ENCODE peak calls at places on chromosomes 5 and 9, in six cellular contexts. M is HCT116, N is H1, J is HepG2, S is GM12878, R is K562. Y is an unnamed sample.

GRCh38 chr5:140565024-140565779 is 574 bp downstream of the SLC35A4 start:
- DNase-seq in M (no peak), N (no peak), J (no peak), S (no peak), R (no peak), Y (no peak)

GRCh38 chr9:77455312-77455927 is 192.7 kb downstream of the GNA14 start:
- DNase-seq in M (peak), N (no peak), J (peak), S (no peak), R (no peak), Y (no peak)

GRCh38 chr5:14039063-14039462 is 94.6 kb upstream of the DNAH5 start:
- DNase-seq in M (peak), N (no peak), J (peak), S (no peak), R (no peak), Y (no peak)

GRCh38 chr5:36407396-36407795 is 105.7 kb upstream of the RANBP3L start:
- DNase-seq in M (no peak), N (no peak), J (no peak), S (no peak), R (no peak), Y (no peak)

GRCh38 chr5:127650649-127651048 is 1.8 kb downstream of the CTXN3 start:
- DNase-seq in M (no peak), N (no peak), J (no peak), S (no peak), R (no peak), Y (no peak)

GRCh38 chr9:77521091-77521490 is 127.0 kb downstream of the GNA14 start:
- DNase-seq in M (no peak), N (no peak), J (no peak), S (no peak), R (no peak), Y (no peak)

GRCh38 chr9:80649001-80649420 is 1040.3 kb downstream of the TLE1 start:
- DNase-seq in M (no peak), N (no peak), J (no peak), S (no peak), R (no peak), Y (no peak)

GRCh38 chr5:14850419-14851066 is 21.0 kb downstream of the ANKH start:
- DNase-seq in M (no peak), N (no peak), J (no peak), S (no peak), R (no peak), Y (no peak)

GRCh38 chr5:14108170-14108996 is 34.8 kb upstream of the TRIO start:
- DNase-seq in M (peak), N (peak), J (peak), S (peak), R (peak), Y (peak)

GRCh38 chr9:20753761-20754160 is 69.7 kb downstream of the FOCAD start:
- DNase-seq in M (no peak), N (no peak), J (no peak), S (no peak), R (no peak), Y (no peak)

GRCh38 chr5:179377421-179378115 is 32.3 kb upstream of the ADAMTS2 start:
- DNase-seq in M (no peak), N (no peak), J (no peak), S (no peak), R (no peak), Y (no peak)

GRCh38 chr9:86534572-86535258 is 180.5 kb upstream of the TUT7 start:
- DNase-seq in M (no peak), N (no peak), J (no peak), S (no peak), R (no peak), Y (no peak)

GRCh38 chr5:72228957-72229356 is 91.1 kb downstream of the MRPS27 start:
- DNase-seq in M (no peak), N (no peak), J (no peak), S (no peak), R (no peak), Y (no peak)

GRCh38 chr9:101566904-101567724 is 27.7 kb downstream of the PPP3R2 start:
- DNase-seq in M (peak), N (no peak), J (peak), S (no peak), R (peak), Y (no peak)

GRCh38 chr5:78753093-78753531 is 104.5 kb upstream of the LHFPL2 start:
- DNase-seq in M (no peak), N (no peak), J (no peak), S (no peak), R (no peak), Y (no peak)

GRCh38 chr9:135070964-135071735 is 16.3 kb upstream of the OLFM1 start:
- DNase-seq in M (no peak), N (no peak), J (no peak), S (no peak), R (no peak), Y (no peak)

GRCh38 chr5:134664448-134664847 is 15.9 kb downstream of the SEC24A start:
- DNase-seq in M (no peak), N (no peak), J (no peak), S (no peak), R (no peak), Y (no peak)

GRCh38 chr5:109231331-109231730 is 178.4 kb downstream of the PJA2 start:
- DNase-seq in M (no peak), N (no peak), J (no peak), S (no peak), R (no peak), Y (no peak)

GRCh38 chr5:150511641-150512367 is 3.9 kb downstream of the NDST1 start:
- DNase-seq in M (no peak), N (no peak), J (no peak), S (no peak), R (peak), Y (no peak)

GRCh38 chr5:35198096-35198495 is 32.2 kb downstream of the PRLR start:
- DNase-seq in M (no peak), N (no peak), J (peak), S (no peak), R (no peak), Y (no peak)

GRCh38 chr9:136133191-136133958 is 14.7 kb upstream of the TMEM250 start:
- DNase-seq in M (no peak), N (no peak), J (no peak), S (no peak), R (peak), Y (no peak)

GRCh38 chr9:115133649-115134048 is 15.7 kb upstream of the TNC start:
- DNase-seq in M (no peak), N (no peak), J (no peak), S (no peak), R (no peak), Y (no peak)

GRCh38 chr9:101737705-101738565 is 512 bp downstream of the GRIN3A start:
- DNase-seq in M (no peak), N (no peak), J (no peak), S (no peak), R (no peak), Y (no peak)

GRCh38 chr5:102818934-102819333 is 63.8 kb downstream of the PAM start:
- DNase-seq in M (no peak), N (no peak), J (no peak), S (no peak), R (no peak), Y (no peak)

GRCh38 chr9:87149794-87150193 is 202.5 kb upstream of the GAS1 start:
- DNase-seq in M (no peak), N (no peak), J (no peak), S (no peak), R (no peak), Y (no peak)

GRCh38 chr9:13648676-13649075 is 369.2 kb upstream of the MPDZ start:
- DNase-seq in M (no peak), N (no peak), J (no peak), S (no peak), R (no peak), Y (no peak)

GRCh38 chr9:137807721-137808703 is 69.6 kb upstream of the CACNA1B start:
- DNase-seq in M (no peak), N (no peak), J (no peak), S (no peak), R (no peak), Y (no peak)
- TF ChIP-seq ZNF274 in M (no peak), N (no peak), J (no peak), S (no peak), R (no peak), Y (no peak)

GRCh38 chr5:39225405-39226099 is 6.2 kb upstream of the FYB1 start:
- DNase-seq in M (no peak), N (no peak), J (no peak), S (no peak), R (no peak), Y (no peak)

GRCh38 chr5:39224196-39224754 is 4.9 kb upstream of the FYB1 start:
- DNase-seq in M (no peak), N (no peak), J (no peak), S (no peak), R (peak), Y (no peak)

GRCh38 chr5:39226558-39226957 is 7.2 kb upstream of the FYB1 start:
- DNase-seq in M (no peak), N (no peak), J (no peak), S (no peak), R (no peak), Y (no peak)

GRCh38 chr5:39223568-39224156 is 4.3 kb upstream of the FYB1 start:
- DNase-seq in M (no peak), N (no peak), J (no peak), S (no peak), R (no peak), Y (no peak)

GRCh38 chr5:39226100-39226451 is 6.7 kb upstream of the FYB1 start:
- DNase-seq in M (no peak), N (no peak), J (no peak), S (no peak), R (no peak), Y (no peak)
- TF ChIP-seq ZNF274 in M (no peak), N (no peak), J (no peak), S (no peak), R (no peak), Y (no peak)

GRCh38 chr5:113043491-113043931 is 66.9 kb downstream of the DCP2 start:
- DNase-seq in M (no peak), N (peak), J (peak), S (no peak), R (peak), Y (no peak)
- TF ChIP-seq ZNF274 in M (no peak), N (no peak), J (no peak), S (no peak), R (no peak), Y (no peak)

DNA sequence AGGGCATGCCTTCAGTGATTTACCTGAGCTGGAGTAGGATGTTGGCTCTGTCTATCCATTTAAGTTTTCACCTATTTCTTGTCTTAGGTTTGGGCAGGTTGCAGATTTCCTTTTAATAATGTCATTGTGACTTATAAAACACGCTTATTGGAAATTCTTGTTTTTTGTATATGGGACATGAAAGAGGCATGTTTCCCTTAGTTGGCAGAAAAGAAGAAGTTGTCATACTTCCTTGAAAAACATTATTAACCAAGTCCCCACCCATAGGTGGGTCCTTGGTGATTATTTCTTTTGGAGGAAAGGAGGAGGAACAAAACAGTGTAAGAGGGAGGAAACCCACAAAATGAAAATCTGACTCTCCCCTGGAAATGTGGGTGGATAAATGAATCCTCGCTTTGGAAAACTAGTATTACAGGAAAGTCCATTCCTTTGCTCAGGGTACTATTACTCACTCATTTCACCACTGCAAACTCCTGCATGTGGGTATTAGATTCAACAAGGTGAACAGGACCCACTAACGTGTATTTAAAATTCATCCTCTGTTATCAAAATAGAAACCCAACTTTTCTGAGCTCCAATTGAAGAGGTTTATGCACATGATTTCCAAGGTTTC is 9.2 kb downstream of the CER1 start:
- DNase-seq in M (no peak), N (no peak), J (no peak), S (no peak), R (no peak), Y (no peak)
- TF ChIP-seq ZNF274 in M (no peak), N (no peak), J (no peak), S (no peak), R (no peak), Y (no peak)

DNA sequence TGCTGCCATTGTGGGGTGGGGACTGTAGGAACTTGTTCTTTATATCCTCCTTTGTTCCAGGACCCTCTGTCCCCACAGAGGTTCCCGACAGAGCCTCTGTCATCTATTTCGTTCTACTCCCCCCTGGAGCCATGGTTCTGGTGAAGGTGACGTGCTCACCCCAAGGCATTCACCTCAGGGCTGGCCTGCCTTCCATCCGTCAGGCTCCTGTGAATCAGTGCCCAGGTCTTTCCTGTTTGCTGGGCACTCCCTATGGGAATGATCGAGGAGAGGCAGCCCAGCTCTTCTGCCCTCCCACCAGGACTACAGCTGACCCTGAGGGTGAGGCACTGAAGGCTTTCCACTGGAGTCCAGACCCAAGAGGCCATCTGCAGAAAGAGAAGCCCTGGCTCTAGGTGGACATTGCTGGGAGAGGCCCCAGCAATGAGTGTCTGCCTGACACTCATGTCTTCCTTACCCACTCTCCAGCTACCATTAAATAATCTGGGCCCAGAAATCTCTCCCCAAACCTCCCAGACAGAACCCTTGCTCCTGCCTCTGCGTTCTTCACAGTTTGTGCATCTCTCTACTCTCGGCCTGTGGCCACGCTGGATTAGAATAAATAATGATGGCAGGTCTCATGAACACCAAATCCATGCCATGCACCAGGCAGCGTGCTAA is 214.2 kb downstream of the FSTL4 start:
- DNase-seq in M (no peak), N (no peak), J (no peak), S (no peak), R (no peak), Y (no peak)
- TF ChIP-seq ZNF274 in M (no peak), N (no peak), J (no peak), S (no peak), R (no peak), Y (no peak)

GRCh38 chr9:83280259-83280658 is 217.3 kb upstream of the RASEF start:
- DNase-seq in M (no peak), N (no peak), J (no peak), S (no peak), R (no peak), Y (no peak)

GRCh38 chr9:83283528-83283927 is 220.6 kb upstream of the RASEF start:
- DNase-seq in M (no peak), N (no peak), J (no peak), S (no peak), R (no peak), Y (no peak)

GRCh38 chr9:83280790-83281189 is 217.8 kb upstream of the RASEF start:
- DNase-seq in M (no peak), N (no peak), J (no peak), S (no peak), R (no peak), Y (no peak)

GRCh38 chr9:83284766-83285165 is 221.8 kb upstream of the RASEF start:
- DNase-seq in M (no peak), N (no peak), J (no peak), S (no peak), R (no peak), Y (no peak)

GRCh38 chr9:83281306-83282255 is 218.6 kb upstream of the RASEF start:
- DNase-seq in M (no peak), N (no peak), J (no peak), S (no peak), R (no peak), Y (no peak)
- TF ChIP-seq ZNF274 in M (no peak), N (no peak), J (no peak), S (no peak), R (no peak), Y (no peak)

GRCh38 chr5:142542906-142543305 is 143.0 kb downstream of the FGF1 start:
- DNase-seq in M (no peak), N (no peak), J (no peak), S (no peak), R (no peak), Y (no peak)
- TF ChIP-seq ZNF274 in M (no peak), N (no peak), J (no peak), S (no peak), R (no peak), Y (no peak)

DNA sequence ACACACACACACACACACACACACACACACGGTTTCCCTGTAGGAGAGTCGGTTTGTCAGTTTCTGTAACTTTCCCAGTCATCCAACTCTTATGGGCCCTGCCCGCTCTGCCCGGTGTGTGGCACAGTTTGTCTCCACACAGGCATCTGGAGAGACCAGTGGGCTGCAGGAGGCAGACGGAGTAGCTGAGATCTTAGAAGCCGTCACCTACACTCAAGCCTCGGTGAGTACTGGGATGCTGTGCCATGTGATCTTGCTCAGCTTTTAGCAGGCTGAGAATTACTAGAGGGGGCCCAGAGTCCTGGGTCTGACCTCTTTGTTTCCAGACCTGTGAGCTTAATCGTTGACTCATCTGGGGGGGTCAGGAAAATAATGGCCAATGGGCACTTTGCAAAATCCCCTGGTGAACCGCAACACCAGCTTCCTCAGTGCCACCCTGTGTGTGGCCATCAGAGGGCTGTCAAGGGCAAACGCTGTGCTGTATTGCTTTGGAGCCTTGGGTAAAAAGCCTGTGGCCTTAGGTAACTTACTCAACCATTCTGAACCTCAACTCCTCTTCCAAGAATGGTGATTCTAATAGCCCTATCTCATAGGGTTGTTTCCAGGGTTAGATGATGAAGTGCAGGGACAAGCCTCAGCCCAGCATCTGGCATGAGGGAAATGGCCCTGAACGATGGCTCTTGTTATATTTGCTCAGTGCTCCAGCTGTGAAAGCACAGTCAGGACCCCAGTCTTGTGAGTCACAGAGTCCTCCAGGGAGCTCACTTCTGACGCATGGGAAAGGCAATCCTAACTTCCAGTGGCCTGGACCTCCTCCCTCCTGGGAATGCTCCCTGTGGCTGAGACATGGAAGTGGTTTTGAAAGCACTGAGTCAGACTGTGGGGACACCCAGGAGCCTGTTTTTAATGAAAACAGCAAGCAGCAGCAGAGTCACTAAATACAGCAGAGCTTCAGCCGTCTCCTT is 45.6 kb downstream of the COL15A1 start:
- DNase-seq in M (peak), N (no peak), J (peak), S (peak), R (no peak), Y (no peak)
- TF ChIP-seq ZNF274 in M (no peak), N (no peak), J (no peak), S (no peak), R (no peak), Y (no peak)

GRCh38 chr5:52469835-52470234 is 317.9 kb upstream of the ITGA1 start:
- DNase-seq in M (no peak), N (no peak), J (no peak), S (no peak), R (no peak), Y (no peak)

GRCh38 chr5:52466749-52467148 is 321.0 kb upstream of the ITGA1 start:
- DNase-seq in M (no peak), N (no peak), J (no peak), S (no peak), R (no peak), Y (no peak)

GRCh38 chr5:52468980-52469379 is 318.7 kb upstream of the ITGA1 start:
- DNase-seq in M (no peak), N (no peak), J (no peak), S (no peak), R (no peak), Y (no peak)

DNA sequence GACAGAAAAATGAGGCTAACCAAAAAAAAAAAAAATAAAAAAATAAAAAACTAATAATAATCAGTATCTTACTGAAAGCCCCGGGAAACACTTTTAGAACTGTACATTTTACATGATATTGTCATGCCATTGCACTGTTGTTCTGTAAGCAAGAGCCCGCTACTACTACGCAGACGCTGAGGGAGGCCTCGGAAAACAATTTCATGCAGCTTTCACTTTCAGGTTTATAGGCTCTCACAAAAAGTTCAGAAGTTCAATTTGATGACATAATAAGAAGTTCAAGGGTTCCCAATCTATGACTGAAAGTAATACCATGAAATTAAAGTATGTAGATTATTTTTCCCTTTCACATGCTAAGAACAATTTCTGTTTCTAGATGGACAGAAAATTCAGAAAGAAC is 318.3 kb upstream of the ITGA1 start:
- DNase-seq in M (no peak), N (no peak), J (no peak), S (no peak), R (no peak), Y (no peak)
- TF ChIP-seq ZNF274 in M (no peak), N (no peak), J (no peak), S (no peak), R (no peak), Y (no peak)

DNA sequence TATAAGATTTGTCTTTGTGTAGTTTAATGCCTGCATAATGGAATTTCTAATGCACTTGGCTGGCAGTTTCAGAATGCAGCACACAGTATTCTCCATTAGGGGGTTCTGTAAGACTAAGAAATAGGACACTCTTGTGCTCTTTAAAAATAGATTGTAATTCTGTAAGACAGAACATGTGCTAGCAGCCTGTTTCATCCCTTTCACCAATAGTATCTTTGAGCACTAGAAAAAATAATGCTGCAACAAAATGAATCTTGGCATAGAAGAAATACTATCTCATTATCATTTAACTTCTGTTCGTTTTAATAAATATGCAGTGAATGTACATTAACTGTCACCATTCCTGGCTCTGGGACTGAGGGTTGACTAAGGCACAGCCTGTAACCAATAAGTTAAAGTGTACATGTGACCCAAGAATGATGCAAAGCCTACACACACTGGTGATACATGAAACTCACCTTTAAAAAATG is 23.8 kb upstream of the ZNF622 start:
- DNase-seq in M (peak), N (no peak), J (peak), S (no peak), R (peak), Y (no peak)
- TF ChIP-seq ZNF274 in M (no peak), N (no peak), J (no peak), S (no peak), R (no peak), Y (no peak)